ENCODE peak calls at places on chromosome 9, in ten cellular contexts. A is heart left ventricle, R is neural progenitor cell, N is adrenal gland, H is left ventricle myocardium inferior, O is heart right ventricle, C is sigmoid colon, D is BE2C, J is tibial nerve, Z is Caco-2. T is an unnamed sample. For H3K9me3, the result is how much of the 10 kb centered on the place peaks cover.

GRCh38 chr9:1837453-1838084 is 177.6 kb upstream of the SMARCA2 start:
- DNase-seq in R (peak), Z (peak), A (no peak), H (no peak), O (no peak), N (no peak), C (no peak), J (no peak), D (no peak), T (no peak)

GRCh38 chr9:133476531-133476930 is 2.4 kb downstream of the SLC2A6 start:
- DNase-seq in A (no peak), D (peak), R (no peak), J (no peak), N (no peak), C (no peak), H (no peak), O (no peak), Z (no peak), T (no peak)

GRCh38 chr9:134605351-134605968 is 36.1 kb upstream of the COL5A1 start:
- DNase-seq in D (no peak), Z (peak), A (no peak), H (no peak), R (no peak), O (peak), J (peak), N (peak), C (no peak), T (peak)

GRCh38 chr9:84970432-84970831 is 300.9 kb downstream of the NTRK2 start:
- DNase-seq in R (no peak), N (no peak), O (no peak), C (no peak), H (no peak), D (no peak), A (no peak), Z (no peak), J (no peak), T (no peak)

GRCh38 chr9:81529556-81530193 is 159.7 kb downstream of the TLE1 start:
- DNase-seq in Z (no peak), H (no peak), C (peak), O (peak), D (no peak), N (peak), R (no peak), J (no peak), A (no peak), T (no peak)

GRCh38 chr9:97809666-97810344 is 43.2 kb upstream of the FOXE1 start:
- DNase-seq in O (no peak), R (peak), C (no peak), D (no peak), N (no peak), Z (no peak), H (no peak), J (no peak), A (no peak), T (no peak)

GRCh38 chr9:89038354-89039091 is 47.3 kb downstream of the S1PR3 start:
- DNase-seq in J (no peak), A (peak), O (peak), Z (no peak), D (no peak), R (no peak), H (no peak), C (no peak), N (peak), T (no peak)

GRCh38 chr9:32867601-32868204 is 84.4 kb downstream of the TMEM215 start:
- DNase-seq in O (no peak), A (no peak), J (no peak), C (no peak), R (no peak), D (no peak), Z (no peak), N (no peak), H (no peak), T (no peak)

GRCh38 chr9:110025551-110026170 is 182.3 kb downstream of the C9orf152 start:
- DNase-seq in R (no peak), C (no peak), N (no peak), J (no peak), A (no peak), D (no peak), H (no peak), Z (no peak), O (no peak), T (no peak)

DNA sequence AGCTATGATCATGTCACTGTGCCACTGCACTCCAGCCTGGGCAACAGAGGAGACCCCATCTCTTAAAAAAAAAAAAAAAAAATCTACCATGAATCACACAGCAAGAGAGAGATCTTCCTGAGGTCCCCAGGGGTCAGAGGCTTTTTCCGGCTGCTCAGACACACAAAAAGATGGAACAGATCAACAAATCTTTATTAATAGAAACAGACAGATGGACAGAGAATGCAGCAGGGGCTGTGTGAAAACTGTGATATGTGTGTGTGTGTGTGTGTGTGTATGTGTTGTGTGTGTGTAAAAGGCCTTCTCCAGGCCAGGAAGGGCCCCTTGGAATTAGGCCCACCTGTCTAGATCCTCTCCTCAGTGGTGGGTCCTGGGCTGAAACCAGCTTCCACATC is 3.0 kb downstream of the SIGMAR1 start:
- DNase-seq in O (no peak), H (no peak), A (no peak), R (no peak), N (no peak), D (no peak), C (no peak), Z (no peak), J (no peak), T (no peak)
- H3K9me3 ChIP-seq in O (under half), H (under half), A (under half), R (under half), N (under half), D (under half), C (under half), Z (under half), J (under half), T (under half)

GRCh38 chr9:126985870-126986498 is 71.4 kb downstream of the RALGPS1 start:
- DNase-seq in D (no peak), R (no peak), A (peak), N (peak), H (peak), C (no peak), J (peak), O (peak), Z (no peak), T (peak)
- TF ChIP-seq CTCF in D (no peak), R (no peak), A (no peak), N (no peak), H (no peak), C (no peak), J (no peak), O (no peak), Z (no peak), T (no peak)

GRCh38 chr9:111561165-111561719 is 36.3 kb downstream of the ZNF483 start:
- DNase-seq in D (no peak), A (no peak), R (no peak), O (no peak), Z (no peak), J (no peak), N (no peak), C (no peak), H (no peak), T (no peak)
- H3K9me3 ChIP-seq in D (under half), A (under half), R (under half), O (under half), Z (under half), J (under half), N (under half), C (under half), H (under half), T (under half)

GRCh38 chr9:124764774-124765438 is 6.2 kb downstream of the NR6A1 start:
- DNase-seq in N (no peak), A (no peak), H (no peak), D (no peak), J (no peak), R (no peak), O (no peak), C (no peak), Z (no peak), T (no peak)
- TF ChIP-seq CTCF in N (no peak), A (no peak), H (peak), D (peak), J (peak), R (peak), O (no peak), C (no peak), Z (no peak), T (no peak)

GRCh38 chr9:138112090-138112748 is 234.6 kb downstream of the CACNA1B start:
- DNase-seq in N (peak), R (no peak), C (no peak), D (no peak), A (no peak), H (no peak), O (no peak), J (no peak), Z (no peak), T (no peak)

GRCh38 chr9:138114501-138115245 is 237.1 kb downstream of the CACNA1B start:
- DNase-seq in R (no peak), J (no peak), D (no peak), Z (peak), C (no peak), N (peak), A (no peak), O (no peak), H (no peak), T (no peak)

GRCh38 chr9:138112791-138113600 is 235.4 kb downstream of the CACNA1B start:
- DNase-seq in D (no peak), R (no peak), Z (peak), J (no peak), N (peak), H (no peak), C (no peak), A (no peak), O (no peak), T (no peak)

GRCh38 chr9:138115506-138115905 is 237.9 kb downstream of the CACNA1B start:
- DNase-seq in D (no peak), C (no peak), A (no peak), Z (peak), R (no peak), H (no peak), J (no peak), N (peak), O (no peak), T (no peak)

GRCh38 chr9:138111607-138112006 is 234.0 kb downstream of the CACNA1B start:
- DNase-seq in D (no peak), N (peak), C (no peak), A (no peak), Z (no peak), H (no peak), O (no peak), R (no peak), J (no peak), T (no peak)
- H3K9me3 ChIP-seq in D (under half), N (under half), C (under half), A (under half), Z (under half), H (under half), O (under half), R (under half), J (under half), T (under half)